ENCODE peak calls at places on chromosomes 7 and 10, in four cellular contexts. One of them, this sample, is unnamed.

GRCh38 chr7:93414574-93414973 is 159.9 kb downstream of the CALCR start:
- DNase-seq in fibroblast of pulmonary artery: no peak
- DNase-seq in OCI-LY7: no peak
- DNase-seq in fibroblast of lung: no peak
- DNase-seq in this sample: no peak

GRCh38 chr10:114933588-114933987 is 4.4 kb upstream of the TRUB1 start:
- DNase-seq in OCI-LY7: no peak
- DNase-seq in fibroblast of pulmonary artery: peak; percentile 16
- DNase-seq in fibroblast of lung: peak; percentile 59
- DNase-seq in this sample: no peak

GRCh38 chr10:27646604-27647191 is 98.9 kb downstream of the MKX start:
- DNase-seq in fibroblast of lung: peak; percentile 23
- DNase-seq in fibroblast of pulmonary artery: no peak
- DNase-seq in OCI-LY7: no peak
- DNase-seq in this sample: no peak

GRCh38 chr7:11298220-11298619 is 324.5 kb downstream of the PHF14 start:
- DNase-seq in OCI-LY7: no peak
- DNase-seq in fibroblast of lung: no peak
- DNase-seq in fibroblast of pulmonary artery: no peak
- DNase-seq in this sample: no peak

GRCh38 chr10:58797356-58797755 is 284.7 kb downstream of the BICC1 start:
- DNase-seq in fibroblast of pulmonary artery: no peak
- DNase-seq in OCI-LY7: no peak
- DNase-seq in fibroblast of lung: peak; percentile 69
- DNase-seq in this sample: no peak

GRCh38 chr7:28856656-28857055 is 101.5 kb downstream of the TRIL start:
- DNase-seq in OCI-LY7: no peak
- DNase-seq in fibroblast of pulmonary artery: no peak
- DNase-seq in fibroblast of lung: peak; percentile 61
- DNase-seq in this sample: no peak

GRCh38 chr10:86265877-86266259 is 100.7 kb downstream of the GRID1 start:
- DNase-seq in fibroblast of pulmonary artery: no peak
- DNase-seq in fibroblast of lung: no peak
- DNase-seq in OCI-LY7: no peak
- DNase-seq in this sample: no peak

GRCh38 chr7:74655324-74655723 is 2.2 kb upstream of the GTF2I start:
- DNase-seq in OCI-LY7: no peak
- DNase-seq in fibroblast of pulmonary artery: no peak
- DNase-seq in fibroblast of lung: no peak
- DNase-seq in this sample: no peak

GRCh38 chr10:17872191-17873091 is 63.3 kb downstream of the MRC1 start:
- DNase-seq in fibroblast of lung: peak; percentile 10
- DNase-seq in fibroblast of pulmonary artery: peak; percentile 65
- DNase-seq in OCI-LY7: peak; percentile 1
- DNase-seq in this sample: no peak

GRCh38 chr7:149776305-149776704 is 2.9 kb upstream of the ZNF467 start:
- DNase-seq in OCI-LY7: no peak
- DNase-seq in fibroblast of pulmonary artery: peak; percentile 65
- DNase-seq in fibroblast of lung: no peak
- DNase-seq in this sample: no peak

GRCh38 chr10:105921348-105921747 is 1243.2 kb downstream of the SORCS1 start:
- DNase-seq in fibroblast of pulmonary artery: no peak
- DNase-seq in fibroblast of lung: no peak
- DNase-seq in OCI-LY7: no peak
- DNase-seq in this sample: no peak

GRCh38 chr10:9274206-9274755 is 1219.8 kb downstream of the GATA3 start:
- DNase-seq in fibroblast of pulmonary artery: no peak
- DNase-seq in fibroblast of lung: no peak
- DNase-seq in OCI-LY7: no peak
- DNase-seq in this sample: no peak

GRCh38 chr10:89978081-89978480 is 276.7 kb downstream of the KIF20B start:
- DNase-seq in OCI-LY7: no peak
- DNase-seq in fibroblast of pulmonary artery: no peak
- DNase-seq in fibroblast of lung: peak; percentile 18
- DNase-seq in this sample: no peak

GRCh38 chr7:92366730-92367129 is 80.6 kb upstream of the GATAD1 start:
- DNase-seq in OCI-LY7: no peak
- DNase-seq in fibroblast of lung: peak; percentile 74
- DNase-seq in fibroblast of pulmonary artery: peak; percentile 46
- DNase-seq in this sample: no peak

GRCh38 chr7:159280008-159280407 is 135.3 kb upstream of the VIPR2 start:
- DNase-seq in fibroblast of lung: no peak
- DNase-seq in OCI-LY7: no peak
- DNase-seq in fibroblast of pulmonary artery: no peak
- DNase-seq in this sample: no peak

GRCh38 chr7:140079121-140079536 is 16.4 kb upstream of the PARP12 start:
- DNase-seq in fibroblast of pulmonary artery: peak; percentile 31
- DNase-seq in OCI-LY7: peak; percentile 7
- DNase-seq in fibroblast of lung: peak; percentile 81
- DNase-seq in this sample: no peak

GRCh38 chr10:128268015-128268722 is 141.9 kb upstream of the MKI67 start:
- DNase-seq in fibroblast of lung: peak; percentile 1
- DNase-seq in OCI-LY7: peak; percentile 24
- DNase-seq in fibroblast of pulmonary artery: peak; percentile 26
- DNase-seq in this sample: peak; percentile 53

GRCh38 chr10:70186571-70186970 is 16.3 kb upstream of the SAR1A start:
- DNase-seq in fibroblast of lung: peak; percentile 15
- DNase-seq in OCI-LY7: no peak
- DNase-seq in fibroblast of pulmonary artery: peak; percentile 55
- DNase-seq in this sample: no peak

GRCh38 chr10:101052285-101052684 is 9.5 kb upstream of the KAZALD1 start:
- DNase-seq in fibroblast of lung: peak; percentile 78
- DNase-seq in fibroblast of pulmonary artery: peak; percentile 70
- DNase-seq in OCI-LY7: no peak
- DNase-seq in this sample: no peak

GRCh38 chr10:88218362-88218761 is 354.9 kb downstream of the PTEN start:
- DNase-seq in fibroblast of lung: no peak
- DNase-seq in fibroblast of pulmonary artery: no peak
- DNase-seq in OCI-LY7: no peak
- DNase-seq in this sample: no peak

GRCh38 chr10:99461230-99461629 is 30.8 kb upstream of the GOT1 start:
- DNase-seq in OCI-LY7: no peak
- DNase-seq in fibroblast of pulmonary artery: no peak
- DNase-seq in fibroblast of lung: peak; percentile 58
- DNase-seq in this sample: no peak

GRCh38 chr7:11009631-11010030 is 36.0 kb downstream of the PHF14 start:
- DNase-seq in OCI-LY7: no peak
- DNase-seq in fibroblast of lung: no peak
- DNase-seq in fibroblast of pulmonary artery: peak; percentile 50
- DNase-seq in this sample: no peak

GRCh38 chr7:73308665-73309214 is at the start of gene NSUN5:
- DNase-seq in fibroblast of pulmonary artery: peak; percentile 62
- DNase-seq in OCI-LY7: peak; percentile 97
- DNase-seq in fibroblast of lung: peak; percentile 59
- DNase-seq in this sample: peak; percentile 36

GRCh38 chr10:114694735-114695134 is 36.7 kb upstream of the ABLIM1 start:
- DNase-seq in OCI-LY7: peak; percentile 38
- DNase-seq in fibroblast of lung: no peak
- DNase-seq in fibroblast of pulmonary artery: peak; percentile 41
- DNase-seq in this sample: no peak

GRCh38 chr7:40965745-40966144 is 737.1 kb downstream of the INHBA start:
- DNase-seq in fibroblast of lung: no peak
- DNase-seq in fibroblast of pulmonary artery: no peak
- DNase-seq in OCI-LY7: no peak
- DNase-seq in this sample: no peak

GRCh38 chr7:4606776-4607175 is 75.3 kb upstream of the FOXK1 start:
- DNase-seq in fibroblast of pulmonary artery: no peak
- DNase-seq in fibroblast of lung: peak; percentile 29
- DNase-seq in OCI-LY7: no peak
- DNase-seq in this sample: no peak

GRCh38 chr10:129884390-129884779 is 79.7 kb downstream of the EBF3 start:
- DNase-seq in fibroblast of lung: no peak
- DNase-seq in fibroblast of pulmonary artery: no peak
- DNase-seq in OCI-LY7: no peak
- DNase-seq in this sample: no peak

DNA sequence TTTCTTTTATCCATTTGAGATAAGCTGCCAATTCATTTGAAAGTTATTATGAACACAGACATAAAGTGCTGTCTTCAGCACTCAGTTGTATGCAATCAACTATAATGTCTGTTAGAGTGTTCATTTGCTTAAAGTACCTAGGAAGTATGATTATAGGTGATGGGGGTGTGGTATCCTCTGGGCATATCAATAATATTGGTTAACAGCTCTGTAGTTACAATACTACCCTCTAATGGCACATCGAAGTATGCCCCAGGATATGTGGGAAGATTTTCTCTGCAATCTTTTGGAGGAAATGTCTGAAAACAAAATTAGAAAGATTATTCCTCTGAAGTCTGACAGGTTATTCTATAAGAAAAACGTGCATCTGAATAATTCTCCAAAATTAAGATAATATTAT is 429.7 kb downstream of the ARL4A start:
- DNase-seq in OCI-LY7: no peak
- DNase-seq in fibroblast of lung: peak; percentile 5
- DNase-seq in fibroblast of pulmonary artery: peak; percentile 50
- DNase-seq in this sample: no peak
- TF ChIP-seq CTCF in OCI-LY7: peak; percentile 21
- TF ChIP-seq CTCF in fibroblast of lung: peak; percentile 60
- TF ChIP-seq CTCF in fibroblast of pulmonary artery: peak; percentile 62
- TF ChIP-seq CTCF in this sample: no peak

GRCh38 chr10:84208023-84208422 is 13.7 kb downstream of the CDHR1 start:
- DNase-seq in fibroblast of lung: no peak
- DNase-seq in fibroblast of pulmonary artery: no peak
- DNase-seq in OCI-LY7: no peak
- DNase-seq in this sample: no peak

GRCh38 chr10:84204610-84205009 is 10.3 kb downstream of the CDHR1 start:
- DNase-seq in OCI-LY7: no peak
- DNase-seq in fibroblast of pulmonary artery: no peak
- DNase-seq in fibroblast of lung: no peak
- DNase-seq in this sample: no peak

GRCh38 chr10:84205853-84206513 is 11.6 kb downstream of the CDHR1 start:
- DNase-seq in fibroblast of pulmonary artery: no peak
- DNase-seq in fibroblast of lung: no peak
- DNase-seq in OCI-LY7: no peak
- DNase-seq in this sample: no peak

GRCh38 chr10:84204122-84204521 is 9.8 kb downstream of the CDHR1 start:
- DNase-seq in OCI-LY7: peak; percentile 23
- DNase-seq in fibroblast of lung: no peak
- DNase-seq in fibroblast of pulmonary artery: no peak
- DNase-seq in this sample: no peak

DNA sequence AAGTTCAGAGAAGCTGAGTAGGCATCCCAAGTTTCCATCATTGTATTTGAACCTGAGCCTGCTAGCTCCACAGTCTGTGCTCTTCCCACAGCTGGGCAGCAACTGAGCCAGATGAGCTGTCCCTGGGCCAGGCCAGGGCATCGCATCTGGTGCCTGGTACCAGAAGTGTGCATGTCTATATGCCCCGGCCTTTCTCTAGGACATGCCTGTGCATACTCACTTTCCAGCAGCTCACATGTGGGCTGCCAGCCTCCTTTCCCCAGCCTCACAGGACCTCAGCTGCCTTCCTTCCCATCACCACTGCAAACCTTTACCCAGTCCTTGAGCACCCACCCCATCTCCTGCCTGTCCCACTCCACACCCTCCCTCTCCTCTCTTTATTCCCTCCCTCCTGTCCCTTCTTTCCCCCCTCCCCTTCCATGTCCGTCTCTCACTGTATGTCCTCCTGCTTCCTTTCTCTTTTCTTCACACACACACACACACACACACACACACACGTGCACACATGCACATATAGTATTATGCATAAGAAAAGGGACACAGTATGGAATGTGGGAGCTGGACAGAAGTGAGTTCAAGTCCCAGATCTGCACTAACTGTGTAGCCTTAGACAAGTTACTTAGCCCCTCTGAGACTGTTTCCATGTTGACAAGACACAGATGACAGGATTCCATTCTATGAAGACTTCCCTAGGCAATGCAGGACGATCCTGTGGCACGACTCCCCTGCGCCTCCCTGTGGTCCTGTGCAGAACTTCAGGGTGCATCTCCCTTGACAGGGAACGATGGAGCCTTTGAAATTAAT is 10.9 kb downstream of the CDHR1 start:
- DNase-seq in fibroblast of pulmonary artery: peak; percentile 43
- DNase-seq in fibroblast of lung: peak; percentile 6
- DNase-seq in OCI-LY7: peak; percentile 67
- DNase-seq in this sample: peak; percentile 64
- TF ChIP-seq CTCF in fibroblast of pulmonary artery: peak; percentile 84
- TF ChIP-seq CTCF in fibroblast of lung: peak; percentile 65
- TF ChIP-seq CTCF in OCI-LY7: peak; percentile 91
- TF ChIP-seq CTCF in this sample: peak; percentile 40

DNA sequence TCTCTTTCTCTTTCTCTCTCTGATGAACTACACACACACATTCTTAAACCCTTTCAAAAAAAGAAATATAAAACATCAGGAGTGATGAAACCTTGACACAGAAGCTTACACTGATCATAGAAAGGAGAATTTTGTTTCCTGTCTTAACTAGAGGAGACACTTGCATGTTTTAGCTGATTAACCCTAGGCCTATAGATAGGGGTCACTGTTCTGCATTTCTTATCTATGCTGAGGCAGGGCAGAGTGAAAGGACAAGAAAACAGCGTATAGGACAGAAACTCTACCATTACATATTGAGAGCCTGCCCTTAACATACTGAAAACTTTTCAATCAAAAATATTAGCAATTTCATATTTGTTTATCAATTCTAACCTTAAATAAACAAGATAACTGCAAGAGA is 680.6 kb upstream of the MBL2 start:
- DNase-seq in OCI-LY7: no peak
- DNase-seq in fibroblast of lung: no peak
- DNase-seq in fibroblast of pulmonary artery: no peak
- DNase-seq in this sample: no peak
- TF ChIP-seq CTCF in OCI-LY7: peak; percentile 47
- TF ChIP-seq CTCF in fibroblast of lung: no peak
- TF ChIP-seq CTCF in fibroblast of pulmonary artery: no peak
- TF ChIP-seq CTCF in this sample: no peak

DNA sequence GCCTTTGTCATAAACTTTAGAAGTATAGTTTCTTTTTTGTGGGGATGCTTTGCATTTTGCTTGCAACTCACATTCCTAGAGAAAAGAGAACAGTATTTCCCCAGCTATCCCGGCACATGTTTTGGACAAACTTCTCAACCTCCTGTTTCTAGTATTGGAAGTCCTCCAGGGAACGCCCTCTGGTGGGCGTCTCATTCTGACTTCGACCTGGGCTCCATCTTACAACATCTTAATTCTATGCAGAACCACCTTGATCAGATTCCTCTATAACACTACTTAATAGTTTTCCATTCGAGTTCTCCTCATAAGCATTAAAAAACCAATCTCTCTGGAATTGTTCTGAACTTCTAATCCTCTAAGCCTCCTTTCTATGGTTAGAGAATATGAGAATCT is 139.5 kb upstream of the FZD8 start:
- DNase-seq in OCI-LY7: peak; percentile 25
- DNase-seq in fibroblast of lung: no peak
- DNase-seq in fibroblast of pulmonary artery: peak; percentile 8
- DNase-seq in this sample: no peak
- TF ChIP-seq CTCF in OCI-LY7: peak; percentile 73
- TF ChIP-seq CTCF in fibroblast of lung: no peak
- TF ChIP-seq CTCF in fibroblast of pulmonary artery: peak; percentile 11
- TF ChIP-seq CTCF in this sample: no peak

GRCh38 chr7:128794020-128794419 is 2.3 kb downstream of the CCDC136 start:
- DNase-seq in OCI-LY7: peak; percentile 49
- DNase-seq in fibroblast of lung: no peak
- DNase-seq in fibroblast of pulmonary artery: no peak
- DNase-seq in this sample: no peak
- TF ChIP-seq CTCF in OCI-LY7: peak; percentile 68
- TF ChIP-seq CTCF in fibroblast of lung: no peak
- TF ChIP-seq CTCF in fibroblast of pulmonary artery: no peak
- TF ChIP-seq CTCF in this sample: no peak

GRCh38 chr7:22549667-22550513 is 49.9 kb upstream of the STEAP1B start:
- DNase-seq in fibroblast of pulmonary artery: peak; percentile 22
- DNase-seq in fibroblast of lung: peak; percentile 42
- DNase-seq in OCI-LY7: peak; percentile 17
- DNase-seq in this sample: peak; percentile 47
- TF ChIP-seq CTCF in fibroblast of pulmonary artery: peak; percentile 39
- TF ChIP-seq CTCF in fibroblast of lung: peak; percentile 4
- TF ChIP-seq CTCF in OCI-LY7: peak; percentile 68
- TF ChIP-seq CTCF in this sample: peak; percentile 23

GRCh38 chr10:15088428-15089261 is at the start of gene ACBD7:
- DNase-seq in fibroblast of pulmonary artery: peak; percentile 76
- DNase-seq in OCI-LY7: peak; percentile 91
- DNase-seq in fibroblast of lung: peak; percentile 76
- DNase-seq in this sample: peak; percentile 75
- TF ChIP-seq CTCF in fibroblast of pulmonary artery: no peak
- TF ChIP-seq CTCF in OCI-LY7: peak; percentile 31
- TF ChIP-seq CTCF in fibroblast of lung: no peak
- TF ChIP-seq CTCF in this sample: peak; percentile 61